ENCODE peak calls at places on chromosomes 11 and 22, in ten cellular contexts. J is heart right ventricle; O is colonic mucosa; X is suprapubic skin; D is body of pancreas; M is pancreas; S is lung; G is MM.1S; I is CD8-positive, alpha-beta T cell; E is A549. R is an unnamed sample. For H3K4me1, the result is how much of the 10 kb centered on the place peaks cover.

GRCh38 chr11:70483077-70483861 is 84.9 kb downstream of the CTTN start:
- DNase-seq in J (peak), O (no peak), X (no peak), D (peak), M (no peak), S (peak), G (no peak), I (no peak), E (peak), R (no peak)

GRCh38 chr11:79055866-79056632 is 384.8 kb downstream of the TENM4 start:
- DNase-seq in J (no peak), O (no peak), X (no peak), D (peak), M (no peak), S (no peak), G (peak), I (no peak), E (no peak), R (no peak)

GRCh38 chr11:65579291-65579690 is 3.4 kb downstream of the EHBP1L1 start:
- DNase-seq in J (no peak), O (no peak), X (no peak), D (no peak), M (no peak), S (no peak), G (no peak), I (no peak), E (no peak), R (no peak)

GRCh38 chr11:64040684-64041267 is 5.0 kb downstream of the FLRT1 start:
- DNase-seq in J (no peak), O (no peak), X (no peak), D (peak), M (no peak), S (no peak), G (no peak), I (no peak), E (peak), R (no peak)

GRCh38 chr22:48693377-48694135 is 1134.1 kb downstream of the BRD1 start:
- DNase-seq in J (no peak), O (no peak), X (no peak), D (no peak), M (no peak), S (no peak), G (no peak), I (no peak), E (no peak), R (no peak)

GRCh38 chr11:63520606-63521170 is 14.8 kb downstream of the LGALS12 start:
- DNase-seq in J (no peak), O (no peak), X (no peak), D (no peak), M (no peak), S (no peak), G (no peak), I (no peak), E (no peak), R (no peak)

GRCh38 chr11:26330255-26330654 is 1.7 kb upstream of the ANO3 start:
- DNase-seq in J (no peak), O (no peak), X (no peak), D (no peak), M (no peak), S (no peak), G (no peak), I (no peak), E (no peak), R (no peak)

GRCh38 chr11:64767344-64768299 is 7.8 kb upstream of the PYGM start:
- DNase-seq in J (peak), O (peak), X (peak), D (peak), M (peak), S (peak), G (no peak), I (peak), E (no peak), R (no peak)

GRCh38 chr11:118074785-118075184 is 2.1 kb upstream of the TMPRSS4 start:
- DNase-seq in J (no peak), O (peak), X (no peak), D (no peak), M (no peak), S (no peak), G (no peak), I (no peak), E (no peak), R (no peak)

GRCh38 chr11:88603499-88603898 is 266.0 kb upstream of the CTSC start:
- DNase-seq in J (no peak), O (no peak), X (no peak), D (no peak), M (no peak), S (no peak), G (no peak), I (no peak), E (no peak), R (no peak)

GRCh38 chr11:14078941-14079522 is 116.5 kb downstream of the SPON1 start:
- DNase-seq in J (no peak), O (no peak), X (no peak), D (no peak), M (no peak), S (no peak), G (no peak), I (no peak), E (no peak), R (no peak)

GRCh38 chr11:8283510-8284272 is 20.0 kb upstream of the LMO1 start:
- DNase-seq in J (no peak), O (peak), X (no peak), D (peak), M (peak), S (no peak), G (no peak), I (no peak), E (no peak), R (no peak)

GRCh38 chr11:45662665-45663485 is 2.5 kb downstream of the CHST1 start:
- DNase-seq in J (no peak), O (no peak), X (peak), D (peak), M (peak), S (no peak), G (peak), I (no peak), E (peak), R (no peak)

GRCh38 chr11:46338988-46339666 is 8.1 kb upstream of the DGKZ start:
- DNase-seq in J (no peak), O (no peak), X (no peak), D (peak), M (no peak), S (no peak), G (no peak), I (no peak), E (no peak), R (no peak)

GRCh38 chr22:35761037-35761436 is 43.4 kb downstream of the APOL5 start:
- DNase-seq in J (no peak), O (no peak), X (no peak), D (no peak), M (no peak), S (no peak), G (peak), I (no peak), E (peak), R (no peak)

GRCh38 chr11:45806937-45807791 is 2.2 kb downstream of the SLC35C1 start:
- DNase-seq in J (no peak), O (no peak), X (no peak), D (no peak), M (no peak), S (no peak), G (no peak), I (no peak), E (no peak), R (no peak)

GRCh38 chr11:35155677-35156076 is 16.7 kb downstream of the CD44 start:
- DNase-seq in J (no peak), O (no peak), X (no peak), D (no peak), M (no peak), S (no peak), G (no peak), I (no peak), E (no peak), R (no peak)

GRCh38 chr11:119832536-119832935 is 103.5 kb upstream of the NECTIN1 start:
- DNase-seq in J (peak), O (peak), X (no peak), D (peak), M (no peak), S (no peak), G (no peak), I (no peak), E (peak), R (no peak)

GRCh38 chr11:19093976-19094375 is 23.0 kb upstream of the ZDHHC13 start:
- DNase-seq in J (no peak), O (no peak), X (no peak), D (no peak), M (no peak), S (no peak), G (no peak), I (no peak), E (no peak), R (no peak)

GRCh38 chr11:46664612-46665011 is 35.8 kb downstream of the ARHGAP1 start:
- DNase-seq in J (no peak), O (no peak), X (no peak), D (no peak), M (no peak), S (no peak), G (no peak), I (no peak), E (no peak), R (no peak)

GRCh38 chr11:12377106-12377823 is at the start of gene PARVA:
- DNase-seq in J (peak), O (peak), X (peak), D (peak), M (peak), S (peak), G (no peak), I (no peak), E (peak), R (peak)

GRCh38 chr11:77198440-77198849 is 70.4 kb downstream of the MYO7A start:
- DNase-seq in J (no peak), O (no peak), X (peak), D (no peak), M (peak), S (no peak), G (no peak), I (no peak), E (peak), R (no peak)

GRCh38 chr22:35368386-35368785 is 12.5 kb upstream of the HMOX1 start:
- DNase-seq in J (no peak), O (peak), X (no peak), D (no peak), M (no peak), S (no peak), G (no peak), I (no peak), E (no peak), R (no peak)

GRCh38 chr11:129333873-129334272 is 41.8 kb upstream of the BARX2 start:
- DNase-seq in J (no peak), O (no peak), X (no peak), D (no peak), M (no peak), S (no peak), G (no peak), I (no peak), E (peak), R (no peak)

GRCh38 chr11:129326921-129327320 is 48.7 kb upstream of the BARX2 start:
- DNase-seq in J (no peak), O (no peak), X (no peak), D (no peak), M (no peak), S (no peak), G (no peak), I (no peak), E (no peak), R (no peak)

GRCh38 chr11:129331871-129332274 is 43.8 kb upstream of the BARX2 start:
- DNase-seq in J (peak), O (peak), X (peak), D (peak), M (peak), S (peak), G (peak), I (peak), E (peak), R (no peak)

GRCh38 chr11:129331217-129331616 is 44.4 kb upstream of the BARX2 start:
- DNase-seq in J (no peak), O (peak), X (no peak), D (peak), M (no peak), S (no peak), G (no peak), I (no peak), E (no peak), R (no peak)
- H3K4me1 ChIP-seq in J (under half), O (under half), X (under half), D (under half), M (under half), S (under half), G (under half), I (under half), E (under half), R (under half)

GRCh38 chr22:30265131-30265720 is 1.4 kb downstream of the OSM start:
- DNase-seq in J (no peak), O (no peak), X (no peak), D (no peak), M (no peak), S (no peak), G (no peak), I (no peak), E (no peak), R (no peak)

GRCh38 chr22:30268331-30268730 is 1.7 kb upstream of the OSM start:
- DNase-seq in J (no peak), O (no peak), X (no peak), D (no peak), M (no peak), S (no peak), G (no peak), I (no peak), E (no peak), R (no peak)

GRCh38 chr22:30265851-30266444 is 703 bp downstream of the OSM start:
- DNase-seq in J (peak), O (peak), X (no peak), D (peak), M (no peak), S (peak), G (no peak), I (peak), E (no peak), R (no peak)

GRCh38 chr22:30267382-30268302 is 991 bp upstream of the OSM start:
- DNase-seq in J (no peak), O (no peak), X (no peak), D (peak), M (no peak), S (no peak), G (no peak), I (no peak), E (no peak), R (no peak)

GRCh38 chr22:30266445-30267381 is at the start of gene OSM:
- DNase-seq in J (no peak), O (peak), X (no peak), D (peak), M (no peak), S (peak), G (no peak), I (peak), E (no peak), R (no peak)
- H3K27ac ChIP-seq in J (no peak), O (peak), X (peak), D (peak), M (no peak), S (peak), G (no peak), I (peak), E (peak), R (peak)

DNA sequence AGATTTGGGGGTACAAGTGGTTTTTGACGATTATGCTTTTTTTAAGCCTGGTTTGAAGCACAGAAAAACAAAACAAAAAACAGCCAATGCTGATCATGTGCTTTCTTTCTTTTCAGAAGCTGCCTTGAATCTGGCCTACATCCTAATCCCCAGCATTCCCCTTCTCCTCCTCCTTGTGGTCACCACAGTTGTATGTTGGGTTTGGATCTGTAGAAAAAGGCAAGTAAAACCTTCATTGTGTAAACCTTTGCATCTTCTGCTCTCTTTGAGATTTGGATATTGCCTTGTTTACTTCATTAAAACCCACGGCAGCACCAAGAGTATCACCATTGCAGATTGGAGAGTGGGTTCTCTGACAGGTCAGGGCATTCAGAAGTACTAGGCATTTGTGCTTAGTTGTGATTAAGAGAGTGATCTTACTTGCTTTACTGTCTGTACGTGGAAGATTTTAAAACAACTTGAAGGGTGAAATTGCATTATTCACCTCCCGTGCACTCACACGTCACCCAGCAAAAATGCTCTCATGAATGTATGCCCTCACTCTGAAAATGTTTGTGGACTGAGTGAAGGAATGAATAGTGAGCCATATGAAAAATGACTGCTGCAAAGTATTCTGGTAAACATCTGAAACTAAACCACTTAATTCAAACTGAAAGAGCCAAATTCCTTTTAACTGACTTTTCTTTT is 17.0 kb downstream of the LAYN start:
- DNase-seq in J (no peak), O (no peak), X (no peak), D (no peak), M (no peak), S (no peak), G (no peak), I (no peak), E (no peak), R (no peak)
- TF ChIP-seq CTCF in J (no peak), O (no peak), X (no peak), D (no peak), M (no peak), S (no peak), G (no peak), I (no peak), E (no peak), R (no peak)

GRCh38 chr22:32067613-32068012 is 24.6 kb downstream of the SLC5A1 start:
- DNase-seq in J (no peak), O (no peak), X (no peak), D (no peak), M (no peak), S (no peak), G (no peak), I (no peak), E (no peak), R (no peak)

GRCh38 chr22:32069579-32070372 is 26.7 kb downstream of the SLC5A1 start:
- DNase-seq in J (no peak), O (no peak), X (no peak), D (no peak), M (no peak), S (no peak), G (no peak), I (no peak), E (no peak), R (no peak)

GRCh38 chr22:32063701-32064100 is 20.6 kb downstream of the SLC5A1 start:
- DNase-seq in J (no peak), O (no peak), X (no peak), D (peak), M (no peak), S (no peak), G (no peak), I (no peak), E (no peak), R (no peak)

GRCh38 chr22:32066820-32067219 is 23.8 kb downstream of the SLC5A1 start:
- DNase-seq in J (no peak), O (no peak), X (no peak), D (no peak), M (no peak), S (no peak), G (no peak), I (no peak), E (no peak), R (no peak)
- H3K4me1 ChIP-seq in J (under half), O (under half), X (under half), D (under half), M (under half), S (under half), G (under half), I (under half), E (under half), R (under half)